ENCODE peak calls at places on chromosome 6, in eight cellular contexts. W, M, V, F, I, Y, S and D are unnamed samples.
A peak's percentile ranks its signal among the peaks of the same experiment; 100 is the strongest.

GRCh38 chr6:109236140-109237081 is 141.1 kb downstream of the CEP57L1 start:
- DNase-seq in I (no peak), S (peak; percentile 9), W (peak; percentile 41), Y (peak; percentile 42), V (peak; percentile 31), M (no peak), F (no peak), D (no peak)

GRCh38 chr6:108690326-108691000 is 129.7 kb downstream of the FOXO3 start:
- DNase-seq in I (peak; percentile 28), W (no peak), V (no peak), M (no peak), S (no peak), F (peak; percentile 61), Y (no peak), D (peak; percentile 53)

GRCh38 chr6:162727347-162728176 is at the start of the genes PACRG and PRKN:
- DNase-seq in Y (peak; percentile 97), I (peak; percentile 98), S (peak; percentile 97), M (peak; percentile 97), F (peak; percentile 96), W (peak; percentile 97), V (peak; percentile 95), D (peak; percentile 95)

GRCh38 chr6:156978948-156979347 is 201.8 kb downstream of the ARID1B start:
- DNase-seq in M (no peak), V (no peak), S (no peak), F (no peak), W (peak; percentile 64), Y (no peak), I (no peak), D (no peak)

GRCh38 chr6:52498538-52499017 is 78.3 kb downstream of the TRAM2 start:
- DNase-seq in M (no peak), F (no peak), I (no peak), Y (no peak), S (no peak), W (peak; percentile 89), V (no peak), D (no peak)

GRCh38 chr6:144585217-144585814 is 300.2 kb downstream of the UTRN start:
- DNase-seq in W (peak; percentile 30), Y (no peak), M (no peak), I (peak; percentile 24), V (no peak), S (no peak), F (peak; percentile 48), D (no peak)

GRCh38 chr6:16921399-16922110 is 160.3 kb upstream of the ATXN1 start:
- DNase-seq in W (no peak), I (no peak), M (no peak), F (no peak), Y (no peak), S (no peak), V (no peak), D (no peak)

GRCh38 chr6:97626586-97627441 is 343.8 kb upstream of the MMS22L start:
- DNase-seq in I (peak; percentile 9), F (peak; percentile 11), Y (no peak), M (no peak), V (no peak), W (no peak), S (peak; percentile 5), D (peak; percentile 8)

GRCh38 chr6:30325873-30326445 is 768 bp upstream of the TRIM39 start:
- DNase-seq in Y (peak; percentile 75), I (no peak), F (peak; percentile 61), V (no peak), S (no peak), W (peak; percentile 80), M (no peak), D (no peak)

GRCh38 chr6:1324926-1325325 is 13.0 kb downstream of the FOXQ1 start:
- DNase-seq in W (no peak), F (peak; percentile 67), V (no peak), M (no peak), S (no peak), Y (no peak), I (no peak), D (no peak)